ENCODE peak calls at places on chromosomes 16 and 17, in seven cellular contexts. P, F, E, X, I, D and O are unnamed samples.

GRCh38 chr16:23252310-23252709 is 49.8 kb upstream of the SCNN1B start:
- DNase-seq in F (no peak), E (no peak), P (no peak), D (no peak), I (no peak), X (no peak), O (no peak)

GRCh38 chr16:89352091-89352681 is 134.7 kb downstream of the ZNF778 start:
- DNase-seq in I (no peak), X (no peak), P (no peak), F (no peak), D (no peak), E (no peak), O (peak; percentile 86)

GRCh38 chr17:21171309-21171922 is 42.5 kb downstream of the TMEM11 start:
- DNase-seq in X (no peak), I (no peak), P (no peak), F (no peak), E (no peak), D (no peak), O (no peak)

GRCh38 chr17:75048396-75048933 is 1.4 kb downstream of the KCTD2 start:
- DNase-seq in F (no peak), I (peak; percentile 10), D (no peak), P (no peak), E (no peak), X (no peak), O (no peak)

GRCh38 chr17:7916383-7916677 is 241 bp upstream of the RNF227 start:
- DNase-seq in E (no peak), X (no peak), P (no peak), F (no peak), I (no peak), D (no peak), O (no peak)

GRCh38 chr16:31471241-31471874 is 594 bp upstream of the TGFB1I1 start:
- DNase-seq in X (peak; percentile 37), D (no peak), P (no peak), F (no peak), I (peak; percentile 17), E (no peak), O (no peak)

GRCh38 chr17:35684046-35684802 is 47.2 kb upstream of the RASL10B start:
- DNase-seq in X (peak; percentile 87), E (no peak), F (peak; percentile 70), P (peak; percentile 1), D (no peak), I (peak; percentile 65), O (peak; percentile 56)

GRCh38 chr17:70081885-70082284 is 6.9 kb downstream of the KCNJ16 start:
- DNase-seq in P (no peak), D (no peak), E (no peak), X (no peak), I (no peak), F (no peak), O (no peak)

GRCh38 chr16:54077412-54077821 is 209.2 kb downstream of the IRX3 start:
- DNase-seq in F (no peak), I (peak; percentile 81), X (peak; percentile 32), P (no peak), E (peak; percentile 38), D (no peak), O (peak; percentile 89)

GRCh38 chr16:47672475-47672874 is 211.3 kb downstream of the PHKB start:
- DNase-seq in P (no peak), E (no peak), X (no peak), D (no peak), I (no peak), F (no peak), O (no peak)

GRCh38 chr17:56679148-56679766 is 85.8 kb downstream of the NOG start:
- DNase-seq in X (peak; percentile 67), I (peak; percentile 56), P (peak; percentile 56), F (no peak), E (peak; percentile 66), D (peak; percentile 15), O (peak; percentile 44)

GRCh38 chr17:48012151-48012520 is 25.5 kb downstream of the COPZ2 start:
- DNase-seq in I (no peak), D (no peak), X (peak; percentile 81), P (peak; percentile 88), F (no peak), E (no peak), O (no peak)

GRCh38 chr17:3892095-3892998 is 506 bp downstream of the CAMKK1 start:
- DNase-seq in D (no peak), I (peak; percentile 66), F (no peak), E (peak; percentile 89), X (peak; percentile 60), P (peak; percentile 64), O (peak; percentile 24)

GRCh38 chr17:63240106-63240505 is 206.0 kb downstream of the CYB561 start:
- DNase-seq in P (no peak), F (no peak), I (no peak), E (no peak), D (no peak), X (no peak), O (no peak)

GRCh38 chr16:58039829-58040495 is 14.4 kb downstream of the MMP15 start:
- DNase-seq in P (no peak), E (no peak), F (no peak), X (no peak), I (no peak), D (no peak), O (no peak)

GRCh38 chr17:69236946-69237345 is 8.3 kb upstream of the ABCA10 start:
- DNase-seq in E (no peak), X (no peak), P (no peak), F (no peak), I (no peak), D (no peak), O (no peak)

GRCh38 chr17:4230142-4230541 is 33.6 kb downstream of the ANKFY1 start:
- DNase-seq in P (peak; percentile 50), X (peak; percentile 94), D (peak; percentile 31), I (peak; percentile 97), E (peak; percentile 74), F (peak; percentile 39), O (peak; percentile 77)

GRCh38 chr16:49932943-49933342 is 77.0 kb upstream of the ZNF423 start:
- DNase-seq in E (no peak), D (no peak), P (no peak), I (peak; percentile 11), X (peak; percentile 10), F (no peak), O (no peak)

GRCh38 chr16:54475019-54475418 is 188.4 kb upstream of the IRX3 start:
- DNase-seq in D (no peak), P (peak; percentile 78), X (no peak), I (no peak), F (no peak), E (no peak), O (no peak)

DNA sequence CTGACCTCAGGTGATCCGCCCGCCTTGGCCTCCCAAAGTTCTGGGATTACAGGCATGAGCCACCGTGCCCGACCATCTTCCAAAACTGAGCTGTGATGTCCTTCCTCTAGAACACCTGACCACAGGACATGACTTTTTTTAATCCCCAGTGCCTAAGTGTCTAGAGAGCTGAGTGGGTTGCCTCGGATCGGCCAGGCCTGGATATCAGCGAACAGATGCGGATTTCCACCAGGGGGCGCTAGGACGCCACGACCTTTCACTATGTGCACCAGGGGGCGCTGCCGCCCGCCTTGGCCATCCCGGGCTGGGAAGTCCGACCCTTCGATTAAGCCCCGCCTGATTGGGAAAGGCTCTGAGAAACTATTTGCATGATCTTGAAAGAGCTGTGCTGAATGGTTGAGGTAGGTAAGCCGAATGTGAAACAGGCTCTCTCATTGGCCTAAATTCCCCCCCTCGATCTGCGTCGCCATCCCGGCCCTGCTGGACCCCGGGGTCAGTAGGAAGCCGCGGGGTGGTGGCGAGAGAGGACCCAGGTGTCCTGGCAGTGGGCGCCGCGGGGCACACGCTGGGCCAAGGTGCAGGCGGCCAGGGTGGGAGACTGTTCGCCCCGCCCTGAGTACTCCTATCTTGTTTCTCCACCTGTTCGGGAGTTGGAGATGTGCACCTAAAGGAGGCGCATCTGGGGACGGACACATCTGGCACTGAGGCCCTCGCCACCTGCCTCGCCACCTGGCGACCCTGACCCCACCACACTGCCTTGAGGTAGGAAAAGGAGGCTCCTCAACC is at the start of gene ACBD4:
- DNase-seq in I (peak; percentile 97), E (peak; percentile 100), X (peak; percentile 99), D (peak; percentile 96), F (peak; percentile 90), P (peak; percentile 94), O (peak; percentile 93)
- H3K4me3 ChIP-seq in I (peak within 1 kb of the TSS; percentile 47), E (peak within 1 kb of the TSS; percentile 55), X (peak within 1 kb of the TSS; percentile 43), D (peak within 1 kb of the TSS; percentile 50), F (no peak within 1 kb of the TSS), P (peak within 1 kb of the TSS; percentile 54), O (peak within 1 kb of the TSS; percentile 44)

GRCh38 chr17:59815965-59816364 is 76.8 kb downstream of the TUBD1 start:
- DNase-seq in D (no peak), X (no peak), P (peak; percentile 35), I (no peak), F (no peak), E (no peak), O (no peak)
- H3K4me3 ChIP-seq in D (no peak overlapping the region), X (no peak overlapping the region), P (no peak overlapping the region), I (no peak overlapping the region), F (no peak overlapping the region), E (no peak overlapping the region), O (no peak overlapping the region)

GRCh38 chr17:81831957-81832607 is 1.0 kb downstream of the MCRIP1 start:
- DNase-seq in F (no peak), X (no peak), D (no peak), E (no peak), P (peak; percentile 61), I (peak; percentile 41), O (peak; percentile 65)

GRCh38 chr17:81829858-81830257 is 3.2 kb downstream of the MCRIP1 start:
- DNase-seq in E (no peak), X (no peak), I (no peak), F (no peak), P (no peak), D (no peak), O (no peak)

GRCh38 chr17:81833160-81833920 is at the start of gene MCRIP1:
- DNase-seq in E (peak; percentile 96), P (peak; percentile 97), X (peak; percentile 95), I (peak; percentile 91), F (peak; percentile 87), D (peak; percentile 91), O (peak; percentile 74)

GRCh38 chr17:81832608-81833159 is 407 bp downstream of the MCRIP1 start:
- DNase-seq in P (peak; percentile 41), E (no peak), X (no peak), D (no peak), F (no peak), I (no peak), O (no peak)

GRCh38 chr17:81831563-81831956 is 1.5 kb downstream of the MCRIP1 start:
- DNase-seq in P (no peak), F (no peak), D (no peak), E (no peak), X (no peak), I (no peak), O (no peak)
- H3K4me3 ChIP-seq in P (peak overlapping the region; percentile 86), F (no peak overlapping the region), D (peak overlapping the region; percentile 78), E (no peak overlapping the region), X (no peak overlapping the region), I (no peak overlapping the region), O (no peak overlapping the region)

GRCh38 chr17:61411944-61412859 is 12.6 kb downstream of the TBX2 start:
- DNase-seq in X (peak; percentile 81), D (peak; percentile 49), E (peak; percentile 90), P (peak; percentile 85), I (peak; percentile 75), F (no peak), O (peak; percentile 44)

GRCh38 chr17:61412860-61413653 is 13.4 kb downstream of the TBX2 start:
- DNase-seq in F (no peak), I (no peak), D (no peak), P (no peak), X (peak; percentile 57), E (no peak), O (no peak)

GRCh38 chr17:61414141-61414935 is 14.7 kb downstream of the TBX2 start:
- DNase-seq in F (no peak), D (no peak), E (no peak), I (no peak), P (no peak), X (no peak), O (no peak)

GRCh38 chr17:61414936-61415251 is 15.3 kb downstream of the TBX2 start:
- DNase-seq in I (no peak), D (no peak), F (no peak), P (no peak), X (no peak), E (no peak), O (no peak)

GRCh38 chr17:61413654-61414133 is 14.1 kb downstream of the TBX2 start:
- DNase-seq in P (no peak), D (no peak), F (no peak), E (no peak), I (no peak), X (no peak), O (no peak)
- H3K4me3 ChIP-seq in P (no peak overlapping the region), D (no peak overlapping the region), F (peak overlapping the region; percentile 73), E (no peak overlapping the region), I (no peak overlapping the region), X (no peak overlapping the region), O (no peak overlapping the region)